ENCODE peak calls at places on chromosomes 16 and 17, in four cellular contexts. One of them, this sample, is unnamed.
A peak's percentile ranks its signal among the peaks of the same experiment; 100 is the strongest.

GRCh38 chr17:34242976-34243731 is 11.9 kb upstream of the CCL2 start:
- DNase-seq in left ventricle myocardium inferior: no peak
- DNase-seq in CD8-positive, alpha-beta T cell: no peak
- DNase-seq in testis: no peak
- DNase-seq in this sample: no peak

GRCh38 chr16:14003119-14003570 is 68.0 kb upstream of the MRTFB start:
- DNase-seq in left ventricle myocardium inferior: peak; percentile 61
- DNase-seq in CD8-positive, alpha-beta T cell: no peak
- DNase-seq in testis: peak; percentile 68
- DNase-seq in this sample: peak; percentile 88

GRCh38 chr17:65228734-65229390 is 91.7 kb downstream of the RGS9 start:
- DNase-seq in left ventricle myocardium inferior: no peak
- DNase-seq in CD8-positive, alpha-beta T cell: peak; percentile 33
- DNase-seq in testis: peak; percentile 17
- DNase-seq in this sample: peak; percentile 85

GRCh38 chr17:81171941-81172340 is 5.9 kb upstream of the AATK start:
- DNase-seq in left ventricle myocardium inferior: no peak
- DNase-seq in CD8-positive, alpha-beta T cell: no peak
- DNase-seq in testis: no peak
- DNase-seq in this sample: no peak

GRCh38 chr16:24730914-24731313 is 1.5 kb downstream of the TNRC6A start:
- DNase-seq in left ventricle myocardium inferior: no peak
- DNase-seq in CD8-positive, alpha-beta T cell: no peak
- DNase-seq in testis: no peak
- DNase-seq in this sample: no peak

GRCh38 chr16:19084879-19085278 is 17.5 kb downstream of the COQ7 start:
- DNase-seq in left ventricle myocardium inferior: no peak
- DNase-seq in CD8-positive, alpha-beta T cell: no peak
- DNase-seq in testis: no peak
- DNase-seq in this sample: no peak

GRCh38 chr17:42408076-42408475 is 15.0 kb downstream of the CAVIN1 start:
- DNase-seq in left ventricle myocardium inferior: peak; percentile 56
- DNase-seq in CD8-positive, alpha-beta T cell: no peak
- DNase-seq in testis: no peak
- DNase-seq in this sample: no peak

GRCh38 chr17:15414502-15415348 is 52.7 kb downstream of the CDRT4 start:
- DNase-seq in left ventricle myocardium inferior: peak; percentile 82
- DNase-seq in CD8-positive, alpha-beta T cell: no peak
- DNase-seq in testis: peak; percentile 53
- DNase-seq in this sample: no peak

GRCh38 chr17:7384489-7385081 is 3.7 kb downstream of the TNK1 start:
- DNase-seq in left ventricle myocardium inferior: no peak
- DNase-seq in CD8-positive, alpha-beta T cell: no peak
- DNase-seq in testis: no peak
- DNase-seq in this sample: no peak

GRCh38 chr17:7782237-7782636 is 51.8 kb upstream of the KDM6B start:
- DNase-seq in left ventricle myocardium inferior: no peak
- DNase-seq in CD8-positive, alpha-beta T cell: no peak
- DNase-seq in testis: no peak
- DNase-seq in this sample: no peak

GRCh38 chr17:57948555-57949420 is 6.4 kb downstream of the CUEDC1 start:
- DNase-seq in left ventricle myocardium inferior: no peak
- DNase-seq in CD8-positive, alpha-beta T cell: no peak
- DNase-seq in testis: no peak
- DNase-seq in this sample: no peak

GRCh38 chr17:57106107-57106835 is 21.2 kb downstream of the AKAP1 start:
- DNase-seq in left ventricle myocardium inferior: peak; percentile 41
- DNase-seq in CD8-positive, alpha-beta T cell: no peak
- DNase-seq in testis: no peak
- DNase-seq in this sample: peak; percentile 77

GRCh38 chr17:47072881-47073280 is 93.8 kb upstream of the RPRML start:
- DNase-seq in left ventricle myocardium inferior: no peak
- DNase-seq in CD8-positive, alpha-beta T cell: no peak
- DNase-seq in testis: no peak
- DNase-seq in this sample: no peak

GRCh38 chr16:66629856-66630255 is 25.4 kb downstream of the CMTM3 start:
- DNase-seq in left ventricle myocardium inferior: no peak
- DNase-seq in CD8-positive, alpha-beta T cell: no peak
- DNase-seq in testis: no peak
- DNase-seq in this sample: no peak

GRCh38 chr17:8964801-8965393 is 610 bp downstream of the PIK3R5 start:
- DNase-seq in left ventricle myocardium inferior: no peak
- DNase-seq in CD8-positive, alpha-beta T cell: peak; percentile 45
- DNase-seq in testis: no peak
- DNase-seq in this sample: no peak

GRCh38 chr17:57295526-57296023 is 39.3 kb downstream of the MSI2 start:
- DNase-seq in left ventricle myocardium inferior: no peak
- DNase-seq in CD8-positive, alpha-beta T cell: no peak
- DNase-seq in testis: no peak
- DNase-seq in this sample: no peak

GRCh38 chr16:46974352-46974751 is 878 bp upstream of the DNAJA2 start:
- DNase-seq in left ventricle myocardium inferior: no peak
- DNase-seq in CD8-positive, alpha-beta T cell: no peak
- DNase-seq in testis: no peak
- DNase-seq in this sample: peak; percentile 39

GRCh38 chr16:4361944-4362311 is 9.7 kb upstream of the VASN start:
- DNase-seq in left ventricle myocardium inferior: no peak
- DNase-seq in CD8-positive, alpha-beta T cell: no peak
- DNase-seq in testis: no peak
- DNase-seq in this sample: no peak

GRCh38 chr16:30395992-30396560 is 856 bp downstream of the ZNF48 start:
- DNase-seq in left ventricle myocardium inferior: no peak
- DNase-seq in CD8-positive, alpha-beta T cell: no peak
- DNase-seq in testis: no peak
- DNase-seq in this sample: no peak

GRCh38 chr16:54805648-54806047 is 125.0 kb upstream of the IRX5 start:
- DNase-seq in left ventricle myocardium inferior: no peak
- DNase-seq in CD8-positive, alpha-beta T cell: no peak
- DNase-seq in testis: no peak
- DNase-seq in this sample: no peak

GRCh38 chr17:58019521-58019920 is 12.5 kb upstream of the SRSF1 start:
- DNase-seq in left ventricle myocardium inferior: no peak
- DNase-seq in CD8-positive, alpha-beta T cell: no peak
- DNase-seq in testis: no peak
- DNase-seq in this sample: no peak

GRCh38 chr17:42680331-42680808 is 1.3 kb downstream of the CCR10 start:
- DNase-seq in left ventricle myocardium inferior: no peak
- DNase-seq in CD8-positive, alpha-beta T cell: no peak
- DNase-seq in testis: peak; percentile 53
- DNase-seq in this sample: no peak

GRCh38 chr17:55818451-55819375 is 67.9 kb downstream of the PCTP start:
- DNase-seq in left ventricle myocardium inferior: no peak
- DNase-seq in CD8-positive, alpha-beta T cell: no peak
- DNase-seq in testis: no peak
- DNase-seq in this sample: no peak

GRCh38 chr17:42980766-42981397 is 517 bp downstream of the RUNDC1 start:
- DNase-seq in left ventricle myocardium inferior: peak; percentile 24
- DNase-seq in CD8-positive, alpha-beta T cell: peak; percentile 60
- DNase-seq in testis: peak; percentile 72
- DNase-seq in this sample: peak; percentile 42

GRCh38 chr16:87806608-87807546 is 41.1 kb upstream of the KLHDC4 start:
- DNase-seq in left ventricle myocardium inferior: peak; percentile 58
- DNase-seq in CD8-positive, alpha-beta T cell: peak; percentile 61
- DNase-seq in testis: peak; percentile 64
- DNase-seq in this sample: peak; percentile 92

GRCh38 chr17:72301887-72302286 is 181.1 kb downstream of the SOX9 start:
- DNase-seq in left ventricle myocardium inferior: peak; percentile 46
- DNase-seq in CD8-positive, alpha-beta T cell: no peak
- DNase-seq in testis: peak; percentile 44
- DNase-seq in this sample: peak; percentile 34

GRCh38 chr17:76051571-76051970 is 20.7 kb downstream of the SRP68 start:
- DNase-seq in left ventricle myocardium inferior: no peak
- DNase-seq in CD8-positive, alpha-beta T cell: no peak
- DNase-seq in testis: no peak
- DNase-seq in this sample: no peak

GRCh38 chr16:58365623-58366022 is 26.6 kb upstream of the GINS3 start:
- DNase-seq in left ventricle myocardium inferior: no peak
- DNase-seq in CD8-positive, alpha-beta T cell: no peak
- DNase-seq in testis: no peak
- DNase-seq in this sample: no peak

GRCh38 chr16:72845322-72846020 is 202.5 kb downstream of the ZFHX3 start:
- DNase-seq in left ventricle myocardium inferior: no peak
- DNase-seq in CD8-positive, alpha-beta T cell: no peak
- DNase-seq in testis: no peak
- DNase-seq in this sample: no peak

GRCh38 chr17:34988644-34989043 is 8.3 kb downstream of the LIG3 start:
- DNase-seq in left ventricle myocardium inferior: no peak
- DNase-seq in CD8-positive, alpha-beta T cell: no peak
- DNase-seq in testis: no peak
- DNase-seq in this sample: no peak

GRCh38 chr16:68771922-68772681 is 35.0 kb downstream of the CDH1 start:
- DNase-seq in left ventricle myocardium inferior: no peak
- DNase-seq in CD8-positive, alpha-beta T cell: no peak
- DNase-seq in testis: no peak
- DNase-seq in this sample: peak; percentile 13

GRCh38 chr17:15507001-15507400 is 39.6 kb upstream of the CDRT4 start:
- DNase-seq in left ventricle myocardium inferior: no peak
- DNase-seq in CD8-positive, alpha-beta T cell: no peak
- DNase-seq in testis: no peak
- DNase-seq in this sample: no peak

GRCh38 chr17:73249700-73250099 is 12.0 kb downstream of the CPSF4L start:
- DNase-seq in left ventricle myocardium inferior: no peak
- DNase-seq in CD8-positive, alpha-beta T cell: no peak
- DNase-seq in testis: no peak
- DNase-seq in this sample: no peak

GRCh38 chr16:14627088-14627487 is 3.0 kb downstream of the PARN start:
- DNase-seq in left ventricle myocardium inferior: no peak
- DNase-seq in CD8-positive, alpha-beta T cell: no peak
- DNase-seq in testis: no peak
- DNase-seq in this sample: no peak

GRCh38 chr17:79803997-79804855 is 7.3 kb upstream of the CBX8 start:
- DNase-seq in left ventricle myocardium inferior: no peak
- DNase-seq in CD8-positive, alpha-beta T cell: peak; percentile 49
- DNase-seq in testis: no peak
- DNase-seq in this sample: no peak

GRCh38 chr17:80524150-80524712 is 20.4 kb upstream of the RPTOR start:
- DNase-seq in left ventricle myocardium inferior: no peak
- DNase-seq in CD8-positive, alpha-beta T cell: no peak
- DNase-seq in testis: peak; percentile 40
- DNase-seq in this sample: no peak

GRCh38 chr16:82470506-82471196 is 156.1 kb upstream of the CDH13 start:
- DNase-seq in left ventricle myocardium inferior: no peak
- DNase-seq in CD8-positive, alpha-beta T cell: no peak
- DNase-seq in testis: no peak
- DNase-seq in this sample: no peak

GRCh38 chr16:6125483-6126259 is 1028.1 kb upstream of the EEF2KMT start:
- DNase-seq in left ventricle myocardium inferior: no peak
- DNase-seq in CD8-positive, alpha-beta T cell: no peak
- DNase-seq in testis: no peak
- DNase-seq in this sample: no peak
- TF ChIP-seq CTCF in left ventricle myocardium inferior: no peak
- TF ChIP-seq CTCF in CD8-positive, alpha-beta T cell: no peak
- TF ChIP-seq CTCF in testis: no peak
- TF ChIP-seq CTCF in this sample: no peak

GRCh38 chr16:16956376-16956775 is 514.4 kb downstream of the XYLT1 start:
- DNase-seq in left ventricle myocardium inferior: no peak
- DNase-seq in CD8-positive, alpha-beta T cell: no peak
- DNase-seq in testis: no peak
- DNase-seq in this sample: no peak

GRCh38 chr16:16966439-16966838 is 504.3 kb downstream of the XYLT1 start:
- DNase-seq in left ventricle myocardium inferior: no peak
- DNase-seq in CD8-positive, alpha-beta T cell: no peak
- DNase-seq in testis: no peak
- DNase-seq in this sample: no peak

GRCh38 chr16:16960785-16961184 is 510.0 kb downstream of the XYLT1 start:
- DNase-seq in left ventricle myocardium inferior: no peak
- DNase-seq in CD8-positive, alpha-beta T cell: no peak
- DNase-seq in testis: no peak
- DNase-seq in this sample: no peak
- H3K4me3 ChIP-seq in left ventricle myocardium inferior: no peak overlapping the region
- H3K4me3 ChIP-seq in CD8-positive, alpha-beta T cell: no peak overlapping the region
- H3K4me3 ChIP-seq in testis: no peak overlapping the region
- H3K4me3 ChIP-seq in this sample: no peak overlapping the region

DNA sequence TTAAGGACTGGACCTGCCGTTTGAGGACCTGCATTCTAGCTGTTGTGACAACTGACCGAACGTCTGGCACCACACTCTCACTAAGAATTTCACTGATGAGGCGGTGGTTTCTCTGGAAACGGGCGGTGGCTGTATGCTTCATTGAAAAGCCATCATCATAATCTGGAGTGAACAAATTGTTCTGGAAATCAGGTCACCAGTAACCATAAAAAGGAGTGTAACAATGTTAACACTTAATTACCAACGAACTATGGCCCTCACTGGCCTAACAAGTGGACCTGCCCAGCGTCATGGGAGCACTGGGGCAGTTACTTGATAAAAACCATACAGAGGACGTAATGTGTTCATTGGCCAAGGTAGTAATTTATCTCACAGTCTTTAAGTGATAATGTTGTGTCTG is 15.4 kb downstream of the SMARCE1 start:
- DNase-seq in left ventricle myocardium inferior: no peak
- DNase-seq in CD8-positive, alpha-beta T cell: no peak
- DNase-seq in testis: peak; percentile 34
- DNase-seq in this sample: no peak
- H3K4me1 ChIP-seq in left ventricle myocardium inferior: no peaks in the 10 kb centered on the region
- H3K4me1 ChIP-seq in CD8-positive, alpha-beta T cell: no peaks in the 10 kb centered on the region
- H3K4me1 ChIP-seq in testis: no peaks in the 10 kb centered on the region
- H3K4me1 ChIP-seq in this sample: no peaks in the 10 kb centered on the region

GRCh38 chr17:14118951-14119350 is 49.6 kb downstream of the COX10 start:
- DNase-seq in left ventricle myocardium inferior: no peak
- DNase-seq in CD8-positive, alpha-beta T cell: no peak
- DNase-seq in testis: no peak
- DNase-seq in this sample: no peak

GRCh38 chr17:14107889-14108288 is 38.6 kb downstream of the COX10 start:
- DNase-seq in left ventricle myocardium inferior: no peak
- DNase-seq in CD8-positive, alpha-beta T cell: no peak
- DNase-seq in testis: no peak
- DNase-seq in this sample: no peak

GRCh38 chr17:14116263-14117024 is 47.1 kb downstream of the COX10 start:
- DNase-seq in left ventricle myocardium inferior: no peak
- DNase-seq in CD8-positive, alpha-beta T cell: no peak
- DNase-seq in testis: no peak
- DNase-seq in this sample: no peak

GRCh38 chr17:14112407-14112806 is 43.1 kb downstream of the COX10 start:
- DNase-seq in left ventricle myocardium inferior: no peak
- DNase-seq in CD8-positive, alpha-beta T cell: no peak
- DNase-seq in testis: no peak
- DNase-seq in this sample: no peak

GRCh38 chr17:14113137-14113536 is 43.8 kb downstream of the COX10 start:
- DNase-seq in left ventricle myocardium inferior: no peak
- DNase-seq in CD8-positive, alpha-beta T cell: no peak
- DNase-seq in testis: no peak
- DNase-seq in this sample: no peak
- TF ChIP-seq CTCF in left ventricle myocardium inferior: no peak
- TF ChIP-seq CTCF in CD8-positive, alpha-beta T cell: no peak
- TF ChIP-seq CTCF in testis: no peak
- TF ChIP-seq CTCF in this sample: no peak

GRCh38 chr17:82840431-82840831 is 609 bp upstream of the ZNF750 start:
- DNase-seq in left ventricle myocardium inferior: no peak
- DNase-seq in CD8-positive, alpha-beta T cell: no peak
- DNase-seq in testis: no peak
- DNase-seq in this sample: no peak
- H3K4me3 ChIP-seq in left ventricle myocardium inferior: no peak overlapping the region
- H3K4me3 ChIP-seq in CD8-positive, alpha-beta T cell: no peak overlapping the region
- H3K4me3 ChIP-seq in testis: no peak overlapping the region
- H3K4me3 ChIP-seq in this sample: no peak overlapping the region